ENCODE peak calls at places on chromosomes 3 and 15, in five cellular contexts. U is OCI-LY7; P is lower lobe of right lung; C is mammary epithelial cell; I is CD4-positive, CD25-positive, alpha-beta regulatory T cell. Y is an unnamed sample.

GRCh38 chr3:152146461-152146860 is 122.3 kb upstream of the MBNL1 start:
- DNase-seq in I (no peak), C (no peak), U (no peak), P (no peak), Y (no peak)

GRCh38 chr3:161026612-161027217 is 78.4 kb downstream of the B3GALNT1 start:
- DNase-seq in P (no peak), U (no peak), C (no peak), I (no peak), Y (no peak)

GRCh38 chr3:17233398-17233800 is 348.6 kb downstream of the PLCL2 start:
- DNase-seq in C (peak; percentile 83), U (peak; percentile 83), I (peak; percentile 66), P (no peak), Y (peak; percentile 25)

GRCh38 chr15:95284933-95285401 is 1045.5 kb upstream of the NR2F2 start:
- DNase-seq in C (no peak), U (no peak), I (no peak), P (no peak), Y (no peak)

GRCh38 chr3:141482250-141482937 is 4.4 kb upstream of the RASA2 start:
- DNase-seq in C (peak; percentile 76), P (no peak), U (no peak), I (no peak), Y (no peak)

GRCh38 chr3:79161941-79162340 is 605.9 kb downstream of the ROBO1 start:
- DNase-seq in P (no peak), I (no peak), C (no peak), U (no peak), Y (no peak)

GRCh38 chr3:189806171-189806951 is 175.2 kb downstream of the TP63 start:
- DNase-seq in I (no peak), U (no peak), C (no peak), P (no peak), Y (no peak)

GRCh38 chr15:67761343-67761742 is 64.0 kb upstream of the SKOR1 start:
- DNase-seq in U (peak; percentile 52), C (no peak), I (no peak), P (no peak), Y (no peak)

GRCh38 chr3:58962816-58963215 is 87.0 kb downstream of the CFAP20DC start:
- DNase-seq in I (no peak), C (peak; percentile 19), P (no peak), U (no peak), Y (no peak)

GRCh38 chr15:59298255-59298856 is 74.3 kb downstream of the MYO1E start:
- DNase-seq in C (peak; percentile 98), U (no peak), P (no peak), I (no peak), Y (no peak)

GRCh38 chr3:190205739-190206138 is 85.0 kb upstream of the P3H2 start:
- DNase-seq in P (no peak), C (peak; percentile 85), U (no peak), I (no peak), Y (no peak)

GRCh38 chr3:111012388-111013248 is 59.0 kb upstream of the NECTIN3 start:
- DNase-seq in U (no peak), P (no peak), C (peak; percentile 31), I (no peak), Y (no peak)

GRCh38 chr15:67601008-67601620 is 58.6 kb downstream of the MAP2K5 start:
- DNase-seq in C (no peak), P (no peak), I (no peak), U (no peak), Y (no peak)

GRCh38 chr15:40392986-40393948 is 10.7 kb downstream of the KNSTRN start:
- DNase-seq in P (no peak), U (no peak), I (no peak), C (no peak), Y (no peak)

GRCh38 chr3:179071161-179071568 is 444 bp downstream of the ZMAT3 start:
- DNase-seq in I (no peak), U (peak; percentile 59), P (no peak), C (peak; percentile 78), Y (no peak)

GRCh38 chr3:150351398-150351797 is 56.7 kb upstream of the TSC22D2 start:
- DNase-seq in P (no peak), I (no peak), C (peak; percentile 91), U (no peak), Y (no peak)

GRCh38 chr3:184568918-184569829 is 7.6 kb downstream of the EPHB3 start:
- DNase-seq in I (no peak), P (peak; percentile 76), C (peak; percentile 82), U (no peak), Y (peak; percentile 83)

GRCh38 chr3:188720215-188720614 is 451.6 kb upstream of the TPRG1 start:
- DNase-seq in U (no peak), P (no peak), I (no peak), C (no peak), Y (no peak)

GRCh38 chr3:57012847-57013246 is 47.6 kb upstream of the SPATA12 start:
- DNase-seq in U (no peak), I (no peak), P (no peak), C (no peak), Y (no peak)

GRCh38 chr3:138935864-138936762 is 10.8 kb downstream of the FOXL2 start:
- DNase-seq in I (peak; percentile 63), U (peak; percentile 31), P (peak; percentile 82), C (peak; percentile 39), Y (peak; percentile 84)

GRCh38 chr3:95289295-95289694 is 1226.4 kb downstream of the NSUN3 start:
- DNase-seq in P (no peak), C (no peak), U (no peak), I (no peak), Y (no peak)

GRCh38 chr3:196514913-196515621 is at the start of gene SMCO1:
- DNase-seq in U (no peak), P (no peak), I (no peak), C (no peak), Y (no peak)

DNA sequence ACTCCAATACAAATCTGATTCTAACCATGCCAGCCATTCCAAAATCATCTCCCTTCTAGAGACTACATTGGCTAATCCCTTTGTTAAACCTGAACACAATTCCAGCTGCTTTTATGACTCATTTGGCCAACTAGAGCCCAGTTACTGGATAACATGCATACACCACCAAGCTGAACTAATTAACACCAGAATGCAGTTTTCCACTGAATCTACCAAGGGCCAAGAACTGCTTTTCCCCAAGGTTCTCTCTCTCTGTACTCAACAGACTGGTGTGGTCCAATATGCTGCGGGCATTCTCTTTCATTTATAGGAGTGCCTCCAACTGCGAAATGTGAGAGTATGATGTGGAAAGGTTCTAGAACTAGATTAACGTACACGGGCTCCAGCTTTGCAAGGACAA is 1.5 kb downstream of the CHSY1 start:
- DNase-seq in C (peak; percentile 70), P (no peak), I (no peak), U (no peak), Y (no peak)
- H3K4me1 ChIP-seq in C (peaks cover 39% of the 10 kb centered on the region), P (peaks cover 61% of the 10 kb centered on the region), I (peaks cover 48% of the 10 kb centered on the region), U (peaks cover 21% of the 10 kb centered on the region), Y (peaks cover 8% of the 10 kb centered on the region)

GRCh38 chr15:70791248-70791647 is 27.9 kb upstream of the UACA start:
- DNase-seq in P (no peak), I (no peak), U (no peak), C (no peak), Y (no peak)

GRCh38 chr15:70787001-70787400 is 23.6 kb upstream of the UACA start:
- DNase-seq in I (no peak), U (no peak), C (no peak), P (no peak), Y (no peak)

GRCh38 chr15:70792171-70792573 is 28.8 kb upstream of the UACA start:
- DNase-seq in U (no peak), C (peak; percentile 50), P (no peak), I (no peak), Y (no peak)

GRCh38 chr15:70789213-70789612 is 25.9 kb upstream of the UACA start:
- DNase-seq in C (no peak), P (no peak), I (no peak), U (no peak), Y (no peak)

GRCh38 chr15:70788114-70789049 is 25.0 kb upstream of the UACA start:
- DNase-seq in I (no peak), C (no peak), P (no peak), U (no peak), Y (no peak)
- H3K4me1 ChIP-seq in I (no peaks in the 10 kb centered on the region), C (peaks cover 21% of the 10 kb centered on the region), P (no peaks in the 10 kb centered on the region), U (no peaks in the 10 kb centered on the region), Y (no peaks in the 10 kb centered on the region)

GRCh38 chr15:88788036-88788435 is 15.2 kb upstream of the ACAN start:
- DNase-seq in U (no peak), C (no peak), P (no peak), I (no peak), Y (no peak)
- H3K4me1 ChIP-seq in U (no peaks in the 10 kb centered on the region), C (peaks cover 27% of the 10 kb centered on the region), P (no peaks in the 10 kb centered on the region), I (no peaks in the 10 kb centered on the region), Y (no peaks in the 10 kb centered on the region)

GRCh38 chr15:52680041-52680391 is 828 bp upstream of the ATOSA start:
- DNase-seq in C (peak; percentile 5), P (no peak), U (peak; percentile 45), I (no peak), Y (no peak)
- H3K4me1 ChIP-seq in C (peaks cover 4% of the 10 kb centered on the region), P (peaks cover 40% of the 10 kb centered on the region), U (peaks cover 72% of the 10 kb centered on the region), I (peaks cover 50% of the 10 kb centered on the region), Y (peaks cover 10% of the 10 kb centered on the region)

GRCh38 chr15:63462053-63462452 is 42.3 kb upstream of the USP3 start:
- DNase-seq in C (no peak), U (no peak), I (no peak), P (no peak), Y (no peak)
- H3K4me1 ChIP-seq in C (no peaks in the 10 kb centered on the region), U (peaks cover 25% of the 10 kb centered on the region), I (no peaks in the 10 kb centered on the region), P (peaks cover 35% of the 10 kb centered on the region), Y (peaks cover 49% of the 10 kb centered on the region)

DNA sequence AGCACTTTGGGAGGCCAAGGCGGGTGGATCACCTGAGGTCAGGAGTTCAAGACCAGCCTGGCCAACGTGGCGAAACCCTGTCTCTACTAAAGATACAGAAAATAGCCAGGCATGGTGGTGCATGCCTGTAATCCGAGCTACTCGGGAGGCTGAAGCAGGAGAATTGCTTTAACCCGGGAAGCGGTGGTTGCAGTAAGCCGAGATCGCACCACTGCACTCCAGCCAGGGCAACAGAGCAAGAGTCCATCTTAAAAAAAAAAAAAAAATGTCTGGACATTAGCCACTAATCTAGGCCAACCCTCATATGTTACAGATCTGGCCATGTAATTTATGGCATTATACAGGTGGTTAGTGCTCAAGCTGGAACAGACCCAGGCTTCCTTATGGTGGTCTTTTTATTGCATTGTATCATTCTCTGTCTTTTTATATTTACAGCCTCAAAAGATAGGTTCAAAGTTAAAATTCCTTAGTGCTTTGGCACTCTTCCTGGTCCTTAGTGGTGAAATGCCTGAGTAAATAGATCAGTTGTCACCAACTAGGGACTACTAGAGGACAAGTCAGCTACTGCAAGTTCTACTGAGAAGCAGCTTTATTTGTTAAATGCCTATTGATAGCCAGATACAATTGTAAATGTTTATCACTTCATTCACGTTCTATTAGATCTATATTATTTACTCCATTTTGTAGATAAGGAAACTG is 16.0 kb downstream of the STARD9 start:
- DNase-seq in C (no peak), I (no peak), P (no peak), U (peak; percentile 43), Y (peak; percentile 53)
- H3K4me1 ChIP-seq in C (no peaks in the 10 kb centered on the region), I (no peaks in the 10 kb centered on the region), P (peaks cover 33% of the 10 kb centered on the region), U (no peaks in the 10 kb centered on the region), Y (peaks cover 11% of the 10 kb centered on the region)

GRCh38 chr3:127489357-127489756 is 101.2 kb downstream of the TPRA1 start:
- DNase-seq in U (no peak), C (no peak), I (no peak), P (no peak), Y (no peak)
- H3K4me1 ChIP-seq in U (no peaks in the 10 kb centered on the region), C (no peaks in the 10 kb centered on the region), I (no peaks in the 10 kb centered on the region), P (no peaks in the 10 kb centered on the region), Y (no peaks in the 10 kb centered on the region)

GRCh38 chr3:192890348-192891335 is 27.0 kb downstream of the MB21D2 start:
- DNase-seq in U (no peak), C (no peak), I (no peak), P (no peak), Y (no peak)
- H3K4me1 ChIP-seq in U (no peaks in the 10 kb centered on the region), C (peaks cover 46% of the 10 kb centered on the region), I (peaks cover 65% of the 10 kb centered on the region), P (peaks cover 48% of the 10 kb centered on the region), Y (peaks cover 3% of the 10 kb centered on the region)